ENCODE peak calls at places on chromosomes 12 and 14, in ten cellular contexts. U, Q, Z, E, M, S, C, V, D and F are unnamed samples.
A peak's percentile ranks its signal among the peaks of the same experiment; 100 is the strongest.

GRCh38 chr14:99687284-99688209 is 3.4 kb downstream of the CYP46A1 start:
- DNase-seq in U (peak; percentile 23), E (no peak), Z (peak; percentile 74), V (no peak), S (no peak), M (no peak), D (no peak), C (no peak), Q (no peak), F (no peak)

GRCh38 chr14:99769799-99770198 is 23.4 kb upstream of the EML1 start:
- DNase-seq in M (no peak), E (no peak), U (no peak), V (no peak), Z (no peak), S (no peak), C (no peak), D (no peak), Q (no peak), F (no peak)

GRCh38 chr14:54804720-54805060 is 97.9 kb downstream of the GCH1 start:
- DNase-seq in Q (no peak), S (no peak), C (no peak), E (no peak), U (no peak), V (no peak), D (no peak), Z (no peak), M (no peak), F (no peak)

GRCh38 chr12:991350-992278 is 591 bp downstream of the ERC1 start:
- DNase-seq in Z (peak; percentile 41), D (no peak), V (peak; percentile 2), E (no peak), C (peak; percentile 35), M (peak; percentile 87), Q (peak; percentile 19), U (no peak), S (peak; percentile 17), F (no peak)

GRCh38 chr12:78871566-78871965 is 7.0 kb downstream of the SYT1 start:
- DNase-seq in C (no peak), Q (peak; percentile 53), M (no peak), Z (no peak), V (no peak), U (no peak), S (no peak), E (no peak), D (no peak), F (no peak)

GRCh38 chr12:76777765-76778216 is 13.9 kb downstream of the ZDHHC17 start:
- DNase-seq in U (no peak), C (no peak), E (no peak), D (no peak), M (no peak), V (no peak), Z (peak; percentile 85), Q (no peak), S (no peak), F (no peak)

GRCh38 chr12:5900533-5901255 is 44.4 kb downstream of the ANO2 start:
- DNase-seq in S (no peak), U (no peak), V (no peak), E (no peak), Q (no peak), M (no peak), D (no peak), C (no peak), Z (no peak), F (no peak)

GRCh38 chr14:63677891-63678379 is 36.3 kb upstream of the WDR89 start:
- DNase-seq in V (no peak), Q (peak; percentile 72), Z (no peak), U (no peak), C (peak; percentile 30), D (peak; percentile 77), M (no peak), E (no peak), S (peak; percentile 87), F (peak; percentile 90)

GRCh38 chr12:124569375-124570148 is 2.1 kb upstream of the NCOR2 start:
- DNase-seq in Z (no peak), M (no peak), D (no peak), V (no peak), E (no peak), U (no peak), Q (no peak), C (no peak), S (no peak), F (no peak)

GRCh38 chr14:52473557-52473956 is 78.7 kb downstream of the TXNDC16 start:
- DNase-seq in E (no peak), M (peak; percentile 18), C (no peak), V (peak; percentile 31), D (peak; percentile 44), Q (peak; percentile 81), S (peak; percentile 49), Z (peak; percentile 76), U (no peak), F (peak; percentile 41)

GRCh38 chr14:51246032-51246431 is 6.0 kb downstream of the TMX1 start:
- DNase-seq in Z (no peak), Q (no peak), C (no peak), U (no peak), E (no peak), S (no peak), V (no peak), D (no peak), M (no peak), F (no peak)

GRCh38 chr12:117060236-117060926 is 38.8 kb downstream of the TESC start:
- DNase-seq in S (no peak), E (no peak), U (no peak), M (no peak), C (no peak), Z (no peak), D (no peak), V (no peak), Q (no peak), F (no peak)

GRCh38 chr12:120500577-120500976 is 4.7 kb downstream of the DYNLL1 start:
- DNase-seq in Z (no peak), E (no peak), D (no peak), M (no peak), S (no peak), V (no peak), U (no peak), Q (peak; percentile 17), C (no peak), F (no peak)

GRCh38 chr14:104435147-104436046 is 144.2 kb upstream of the C14orf180 start:
- DNase-seq in S (no peak), Z (no peak), C (no peak), E (no peak), D (no peak), Q (no peak), V (no peak), M (no peak), U (no peak), F (no peak)

GRCh38 chr12:7155471-7156034 is 25.4 kb downstream of the CLSTN3 start:
- DNase-seq in U (no peak), D (no peak), S (no peak), M (peak; percentile 9), C (no peak), V (no peak), E (no peak), Z (no peak), Q (no peak), F (no peak)

GRCh38 chr12:131030472-131031328 is 77.0 kb downstream of the ADGRD1 start:
- DNase-seq in U (no peak), S (no peak), Z (no peak), Q (no peak), E (no peak), C (no peak), M (no peak), D (no peak), V (no peak), F (no peak)

GRCh38 chr12:2439332-2440100 is 355.3 kb upstream of the FKBP4 start:
- DNase-seq in S (no peak), M (no peak), U (no peak), Z (no peak), E (no peak), Q (no peak), D (no peak), C (no peak), V (no peak), F (no peak)

GRCh38 chr12:84034891-84035290 is 877.7 kb downstream of the SLC6A15 start:
- DNase-seq in M (no peak), Z (no peak), V (no peak), D (no peak), Q (no peak), C (no peak), S (no peak), U (no peak), E (no peak), F (no peak)

GRCh38 chr12:44874981-44875416 is 1.1 kb downstream of the NELL2 start:
- DNase-seq in V (no peak), E (no peak), U (peak; percentile 7), Q (no peak), D (no peak), Z (peak; percentile 71), S (no peak), M (peak; percentile 73), C (no peak), F (no peak)

GRCh38 chr14:72792051-72792788 is 101.7 kb downstream of the DPF3 start:
- DNase-seq in V (no peak), M (no peak), E (no peak), U (no peak), Q (peak; percentile 21), D (no peak), C (no peak), Z (no peak), S (no peak), F (no peak)

GRCh38 chr14:52694761-52695480 is 437 bp downstream of the ERO1A start:
- DNase-seq in S (peak; percentile 58), C (peak; percentile 64), Q (peak; percentile 51), D (peak; percentile 42), U (peak; percentile 43), V (no peak), Z (peak; percentile 88), M (peak; percentile 45), E (no peak), F (peak; percentile 50)

GRCh38 chr14:22276913-22277816 is 311.9 kb downstream of the DAD1 start:
- DNase-seq in Z (peak; percentile 70), S (peak; percentile 10), C (no peak), Q (peak; percentile 39), M (no peak), U (no peak), E (no peak), V (no peak), D (peak; percentile 29), F (peak; percentile 15)

GRCh38 chr14:93015039-93015438 is 92.1 kb downstream of the CHGA start:
- DNase-seq in S (no peak), V (no peak), D (no peak), C (no peak), U (no peak), Q (no peak), M (no peak), E (no peak), Z (no peak), F (no peak)